ENCODE peak calls at places on chromosomes 3 and 15, in seven cellular contexts. One of them, this sample, is unnamed.

GRCh38 chr3:13011369-13012227 is 61.6 kb downstream of the IQSEC1 start:
- DNase-seq in astrocyte of the spinal cord: no peak
- DNase-seq in GM12865: peak; percentile 96
- DNase-seq in GM20000: peak; percentile 83
- DNase-seq in stimulated activated CD4-positive, alpha-beta T cell treated with anti-CD3 and anti-CD28 coated beads, Interleukin-2, amount 100 ng/mL, for 24 hours: peak; percentile 82
- DNase-seq in EH: no peak
- DNase-seq in SHP77: no peak
- DNase-seq in this sample: peak; percentile 93

GRCh38 chr3:44469914-44470313 is 7.6 kb downstream of the ZNF445 start:
- DNase-seq in astrocyte of the spinal cord: no peak
- DNase-seq in GM12865: no peak
- DNase-seq in GM20000: no peak
- DNase-seq in stimulated activated CD4-positive, alpha-beta T cell treated with anti-CD3 and anti-CD28 coated beads, Interleukin-2, amount 100 ng/mL, for 24 hours: no peak
- DNase-seq in EH: no peak
- DNase-seq in SHP77: no peak
- DNase-seq in this sample: no peak

GRCh38 chr15:80343610-80344009 is 60.6 kb upstream of the ARNT2 start:
- DNase-seq in astrocyte of the spinal cord: no peak
- DNase-seq in GM12865: no peak
- DNase-seq in GM20000: no peak
- DNase-seq in stimulated activated CD4-positive, alpha-beta T cell treated with anti-CD3 and anti-CD28 coated beads, Interleukin-2, amount 100 ng/mL, for 24 hours: no peak
- DNase-seq in EH: no peak
- DNase-seq in SHP77: no peak
- DNase-seq in this sample: no peak

GRCh38 chr3:50603261-50604109 is 8.1 kb downstream of the CISH start:
- DNase-seq in astrocyte of the spinal cord: no peak
- DNase-seq in GM12865: no peak
- DNase-seq in GM20000: no peak
- DNase-seq in stimulated activated CD4-positive, alpha-beta T cell treated with anti-CD3 and anti-CD28 coated beads, Interleukin-2, amount 100 ng/mL, for 24 hours: peak; percentile 56
- DNase-seq in EH: no peak
- DNase-seq in SHP77: no peak
- DNase-seq in this sample: no peak

GRCh38 chr3:87503901-87504498 is 227.6 kb upstream of the POU1F1 start:
- DNase-seq in astrocyte of the spinal cord: peak; percentile 80
- DNase-seq in GM12865: peak; percentile 59
- DNase-seq in GM20000: peak; percentile 31
- DNase-seq in stimulated activated CD4-positive, alpha-beta T cell treated with anti-CD3 and anti-CD28 coated beads, Interleukin-2, amount 100 ng/mL, for 24 hours: no peak
- DNase-seq in EH: peak; percentile 76
- DNase-seq in SHP77: peak; percentile 32
- DNase-seq in this sample: no peak

GRCh38 chr3:81433675-81434074 is 327.8 kb downstream of the GBE1 start:
- DNase-seq in astrocyte of the spinal cord: no peak
- DNase-seq in GM12865: no peak
- DNase-seq in GM20000: no peak
- DNase-seq in stimulated activated CD4-positive, alpha-beta T cell treated with anti-CD3 and anti-CD28 coated beads, Interleukin-2, amount 100 ng/mL, for 24 hours: no peak
- DNase-seq in EH: no peak
- DNase-seq in SHP77: no peak
- DNase-seq in this sample: no peak

GRCh38 chr15:50137330-50137761 is 18.3 kb upstream of the ATP8B4 start:
- DNase-seq in astrocyte of the spinal cord: peak; percentile 93
- DNase-seq in GM12865: no peak
- DNase-seq in GM20000: no peak
- DNase-seq in stimulated activated CD4-positive, alpha-beta T cell treated with anti-CD3 and anti-CD28 coated beads, Interleukin-2, amount 100 ng/mL, for 24 hours: peak; percentile 44
- DNase-seq in EH: peak; percentile 87
- DNase-seq in SHP77: peak; percentile 38
- DNase-seq in this sample: no peak

GRCh38 chr3:59049671-59050331 is at the start of gene CFAP20DC:
- DNase-seq in astrocyte of the spinal cord: peak; percentile 93
- DNase-seq in GM12865: peak; percentile 95
- DNase-seq in GM20000: peak; percentile 94
- DNase-seq in stimulated activated CD4-positive, alpha-beta T cell treated with anti-CD3 and anti-CD28 coated beads, Interleukin-2, amount 100 ng/mL, for 24 hours: peak; percentile 94
- DNase-seq in EH: peak; percentile 88
- DNase-seq in SHP77: peak; percentile 97
- DNase-seq in this sample: peak; percentile 86

GRCh38 chr15:39327005-39327725 is 253.7 kb upstream of the THBS1 start:
- DNase-seq in astrocyte of the spinal cord: no peak
- DNase-seq in GM12865: no peak
- DNase-seq in GM20000: no peak
- DNase-seq in stimulated activated CD4-positive, alpha-beta T cell treated with anti-CD3 and anti-CD28 coated beads, Interleukin-2, amount 100 ng/mL, for 24 hours: no peak
- DNase-seq in EH: no peak
- DNase-seq in SHP77: no peak
- DNase-seq in this sample: no peak

GRCh38 chr3:112738366-112738765 is 97.4 kb upstream of the CCDC80 start:
- DNase-seq in astrocyte of the spinal cord: no peak
- DNase-seq in GM12865: no peak
- DNase-seq in GM20000: no peak
- DNase-seq in stimulated activated CD4-positive, alpha-beta T cell treated with anti-CD3 and anti-CD28 coated beads, Interleukin-2, amount 100 ng/mL, for 24 hours: no peak
- DNase-seq in EH: peak; percentile 33
- DNase-seq in SHP77: no peak
- DNase-seq in this sample: no peak

GRCh38 chr15:44314512-44314911 is 26.0 kb downstream of the GOLM2 start:
- DNase-seq in astrocyte of the spinal cord: no peak
- DNase-seq in GM12865: no peak
- DNase-seq in GM20000: no peak
- DNase-seq in stimulated activated CD4-positive, alpha-beta T cell treated with anti-CD3 and anti-CD28 coated beads, Interleukin-2, amount 100 ng/mL, for 24 hours: no peak
- DNase-seq in EH: no peak
- DNase-seq in SHP77: no peak
- DNase-seq in this sample: no peak

GRCh38 chr3:72369681-72370080 is 478.6 kb downstream of the SHQ1 start:
- DNase-seq in astrocyte of the spinal cord: no peak
- DNase-seq in GM12865: no peak
- DNase-seq in GM20000: no peak
- DNase-seq in stimulated activated CD4-positive, alpha-beta T cell treated with anti-CD3 and anti-CD28 coated beads, Interleukin-2, amount 100 ng/mL, for 24 hours: no peak
- DNase-seq in EH: no peak
- DNase-seq in SHP77: no peak
- DNase-seq in this sample: no peak

GRCh38 chr3:194801378-194802124 is 115.9 kb downstream of the FAM43A start:
- DNase-seq in astrocyte of the spinal cord: no peak
- DNase-seq in GM12865: no peak
- DNase-seq in GM20000: no peak
- DNase-seq in stimulated activated CD4-positive, alpha-beta T cell treated with anti-CD3 and anti-CD28 coated beads, Interleukin-2, amount 100 ng/mL, for 24 hours: no peak
- DNase-seq in EH: no peak
- DNase-seq in SHP77: no peak
- DNase-seq in this sample: no peak

GRCh38 chr15:31272558-31273257 is 53.9 kb upstream of the KLF13 start:
- DNase-seq in astrocyte of the spinal cord: no peak
- DNase-seq in GM12865: no peak
- DNase-seq in GM20000: no peak
- DNase-seq in stimulated activated CD4-positive, alpha-beta T cell treated with anti-CD3 and anti-CD28 coated beads, Interleukin-2, amount 100 ng/mL, for 24 hours: no peak
- DNase-seq in EH: no peak
- DNase-seq in SHP77: no peak
- DNase-seq in this sample: no peak

GRCh38 chr3:14625443-14625842 is 26.1 kb upstream of the CCDC174 start:
- DNase-seq in astrocyte of the spinal cord: no peak
- DNase-seq in GM12865: no peak
- DNase-seq in GM20000: no peak
- DNase-seq in stimulated activated CD4-positive, alpha-beta T cell treated with anti-CD3 and anti-CD28 coated beads, Interleukin-2, amount 100 ng/mL, for 24 hours: no peak
- DNase-seq in EH: no peak
- DNase-seq in SHP77: no peak
- DNase-seq in this sample: no peak